ENCODE peak calls at places on chromosomes 12 and 14, in four cellular contexts. One of them, this sample, is unnamed.

GRCh38 chr12:109753054-109753401 is 39.4 kb downstream of the FAM222A start:
- DNase-seq in CD8-positive, alpha-beta T cell: no peak
- DNase-seq in activated T-cell treated with anti-CD3 and anti-CD28 coated beads for 4 hours: no peak
- DNase-seq in stimulated activated CD4-positive, alpha-beta T cell treated with anti-CD3 and anti-CD28 coated beads, Interleukin-12 subunit alpha, Interleukin-12 subunit beta, amount 100 ng/mL, for 4 hours: no peak
- DNase-seq in this sample: no peak

GRCh38 chr12:71594214-71594948 is 69.3 kb downstream of the ZFC3H1 start:
- DNase-seq in CD8-positive, alpha-beta T cell: no peak
- DNase-seq in activated T-cell treated with anti-CD3 and anti-CD28 coated beads for 4 hours: no peak
- DNase-seq in stimulated activated CD4-positive, alpha-beta T cell treated with anti-CD3 and anti-CD28 coated beads, Interleukin-12 subunit alpha, Interleukin-12 subunit beta, amount 100 ng/mL, for 4 hours: no peak
- DNase-seq in this sample: no peak

GRCh38 chr14:97995038-97995437 is 1197.9 kb downstream of the VRK1 start:
- DNase-seq in stimulated activated CD4-positive, alpha-beta T cell treated with anti-CD3 and anti-CD28 coated beads, Interleukin-12 subunit alpha, Interleukin-12 subunit beta, amount 100 ng/mL, for 4 hours: no peak
- DNase-seq in activated T-cell treated with anti-CD3 and anti-CD28 coated beads for 4 hours: no peak
- DNase-seq in CD8-positive, alpha-beta T cell: no peak
- DNase-seq in this sample: no peak

GRCh38 chr14:33676135-33676566 is 274.7 kb downstream of the EGLN3 start:
- DNase-seq in activated T-cell treated with anti-CD3 and anti-CD28 coated beads for 4 hours: no peak
- DNase-seq in CD8-positive, alpha-beta T cell: no peak
- DNase-seq in stimulated activated CD4-positive, alpha-beta T cell treated with anti-CD3 and anti-CD28 coated beads, Interleukin-12 subunit alpha, Interleukin-12 subunit beta, amount 100 ng/mL, for 4 hours: no peak
- DNase-seq in this sample: peak; percentile 61

GRCh38 chr14:91980157-91980556 is 32.7 kb upstream of the FBLN5 start:
- DNase-seq in activated T-cell treated with anti-CD3 and anti-CD28 coated beads for 4 hours: no peak
- DNase-seq in stimulated activated CD4-positive, alpha-beta T cell treated with anti-CD3 and anti-CD28 coated beads, Interleukin-12 subunit alpha, Interleukin-12 subunit beta, amount 100 ng/mL, for 4 hours: no peak
- DNase-seq in CD8-positive, alpha-beta T cell: no peak
- DNase-seq in this sample: peak; percentile 88

GRCh38 chr12:27864521-27864920 is 84.5 kb upstream of the MANSC4 start:
- DNase-seq in stimulated activated CD4-positive, alpha-beta T cell treated with anti-CD3 and anti-CD28 coated beads, Interleukin-12 subunit alpha, Interleukin-12 subunit beta, amount 100 ng/mL, for 4 hours: no peak
- DNase-seq in CD8-positive, alpha-beta T cell: no peak
- DNase-seq in activated T-cell treated with anti-CD3 and anti-CD28 coated beads for 4 hours: no peak
- DNase-seq in this sample: peak; percentile 15

GRCh38 chr12:39300799-39301198 is 142.1 kb downstream of the KIF21A start:
- DNase-seq in stimulated activated CD4-positive, alpha-beta T cell treated with anti-CD3 and anti-CD28 coated beads, Interleukin-12 subunit alpha, Interleukin-12 subunit beta, amount 100 ng/mL, for 4 hours: no peak
- DNase-seq in activated T-cell treated with anti-CD3 and anti-CD28 coated beads for 4 hours: no peak
- DNase-seq in CD8-positive, alpha-beta T cell: no peak
- DNase-seq in this sample: peak; percentile 7

GRCh38 chr12:119916111-119916510 is 39.0 kb upstream of the CIT start:
- DNase-seq in stimulated activated CD4-positive, alpha-beta T cell treated with anti-CD3 and anti-CD28 coated beads, Interleukin-12 subunit alpha, Interleukin-12 subunit beta, amount 100 ng/mL, for 4 hours: no peak
- DNase-seq in CD8-positive, alpha-beta T cell: no peak
- DNase-seq in activated T-cell treated with anti-CD3 and anti-CD28 coated beads for 4 hours: no peak
- DNase-seq in this sample: no peak

GRCh38 chr12:50066402-50066801 is 9.0 kb downstream of the ASIC1 start:
- DNase-seq in CD8-positive, alpha-beta T cell: no peak
- DNase-seq in activated T-cell treated with anti-CD3 and anti-CD28 coated beads for 4 hours: no peak
- DNase-seq in stimulated activated CD4-positive, alpha-beta T cell treated with anti-CD3 and anti-CD28 coated beads, Interleukin-12 subunit alpha, Interleukin-12 subunit beta, amount 100 ng/mL, for 4 hours: no peak
- DNase-seq in this sample: no peak

GRCh38 chr12:6961695-6962284 is 8.7 kb downstream of the PHB2 start:
- DNase-seq in stimulated activated CD4-positive, alpha-beta T cell treated with anti-CD3 and anti-CD28 coated beads, Interleukin-12 subunit alpha, Interleukin-12 subunit beta, amount 100 ng/mL, for 4 hours: peak; percentile 60
- DNase-seq in CD8-positive, alpha-beta T cell: no peak
- DNase-seq in activated T-cell treated with anti-CD3 and anti-CD28 coated beads for 4 hours: no peak
- DNase-seq in this sample: peak; percentile 83

GRCh38 chr12:6224550-6224949 is 24.4 kb downstream of the CD9 start:
- DNase-seq in CD8-positive, alpha-beta T cell: no peak
- DNase-seq in stimulated activated CD4-positive, alpha-beta T cell treated with anti-CD3 and anti-CD28 coated beads, Interleukin-12 subunit alpha, Interleukin-12 subunit beta, amount 100 ng/mL, for 4 hours: no peak
- DNase-seq in activated T-cell treated with anti-CD3 and anti-CD28 coated beads for 4 hours: no peak
- DNase-seq in this sample: peak; percentile 57

This sample was measured in MCF 10A.